ENCODE peak calls at places on chromosomes 13 and 19, in four cellular contexts. One of them, this sample, is unnamed. For H3K4me1, the result is how much of the 10 kb centered on the place peaks cover.

GRCh38 chr13:44199627-44200207 is 173.9 kb upstream of the SERP2 start:
- DNase-seq in NT2/D1: no peak
- DNase-seq in adipocyte: no peak
- DNase-seq in GM23248: no peak
- DNase-seq in this sample: no peak

GRCh38 chr19:39157997-39158389 is 32.4 kb downstream of the PAK4 start:
- DNase-seq in NT2/D1: no peak
- DNase-seq in adipocyte: no peak
- DNase-seq in GM23248: no peak
- DNase-seq in this sample: no peak

GRCh38 chr13:46035066-46035465 is 17.5 kb downstream of the ZC3H13 start:
- DNase-seq in NT2/D1: no peak
- DNase-seq in adipocyte: no peak
- DNase-seq in GM23248: no peak
- DNase-seq in this sample: no peak

GRCh38 chr19:49152218-49152550 is 3.0 kb downstream of the HRC start:
- DNase-seq in NT2/D1: no peak
- DNase-seq in adipocyte: no peak
- DNase-seq in GM23248: no peak
- DNase-seq in this sample: no peak

GRCh38 chr13:66958611-66959010 is 271.5 kb downstream of the PCDH9 start:
- DNase-seq in NT2/D1: no peak
- DNase-seq in adipocyte: no peak
- DNase-seq in GM23248: no peak
- DNase-seq in this sample: no peak

GRCh38 chr13:113845723-113846638 is 17.9 kb downstream of the GAS6 start:
- DNase-seq in NT2/D1: no peak
- DNase-seq in adipocyte: no peak
- DNase-seq in GM23248: no peak
- DNase-seq in this sample: no peak

GRCh38 chr13:112248909-112249592 is 127.1 kb upstream of the SPACA7 start:
- DNase-seq in NT2/D1: no peak
- DNase-seq in adipocyte: no peak
- DNase-seq in GM23248: no peak
- DNase-seq in this sample: peak

GRCh38 chr19:41309225-41310030 is 544 bp upstream of the CCDC97 start:
- DNase-seq in NT2/D1: no peak
- DNase-seq in adipocyte: no peak
- DNase-seq in GM23248: peak
- DNase-seq in this sample: no peak

GRCh38 chr19:48516536-48516935 is 4.9 kb upstream of the LMTK3 start:
- DNase-seq in NT2/D1: no peak
- DNase-seq in adipocyte: no peak
- DNase-seq in GM23248: no peak
- DNase-seq in this sample: no peak

GRCh38 chr13:44230071-44230470 is 143.6 kb upstream of the SERP2 start:
- DNase-seq in NT2/D1: no peak
- DNase-seq in adipocyte: peak
- DNase-seq in GM23248: no peak
- DNase-seq in this sample: no peak

GRCh38 chr13:60138674-60139073 is 25.1 kb downstream of the DIAPH3 start:
- DNase-seq in NT2/D1: no peak
- DNase-seq in adipocyte: no peak
- DNase-seq in GM23248: no peak
- DNase-seq in this sample: no peak

GRCh38 chr13:113785051-113786010 is 26.3 kb downstream of the TMEM255B start:
- DNase-seq in NT2/D1: no peak
- DNase-seq in adipocyte: peak
- DNase-seq in GM23248: peak
- DNase-seq in this sample: no peak

GRCh38 chr13:107587681-107588080 is 627.7 kb downstream of the LIG4 start:
- DNase-seq in NT2/D1: no peak
- DNase-seq in adipocyte: no peak
- DNase-seq in GM23248: no peak
- DNase-seq in this sample: no peak

GRCh38 chr13:39881887-39882286 is 226.4 kb downstream of the COG6 start:
- DNase-seq in NT2/D1: no peak
- DNase-seq in adipocyte: no peak
- DNase-seq in GM23248: no peak
- DNase-seq in this sample: no peak

GRCh38 chr13:49052801-49053200 is 77.1 kb downstream of the FNDC3A start:
- DNase-seq in NT2/D1: no peak
- DNase-seq in adipocyte: no peak
- DNase-seq in GM23248: peak
- DNase-seq in this sample: no peak

GRCh38 chr19:6239871-6240676 is 39.7 kb downstream of the MLLT1 start:
- DNase-seq in NT2/D1: no peak
- DNase-seq in adipocyte: no peak
- DNase-seq in GM23248: no peak
- DNase-seq in this sample: no peak

GRCh38 chr13:29901714-29902631 is 51.6 kb upstream of the UBL3 start:
- DNase-seq in NT2/D1: no peak
- DNase-seq in adipocyte: peak
- DNase-seq in GM23248: peak
- DNase-seq in this sample: peak

GRCh38 chr13:30334663-30335386 is 27.5 kb upstream of the KATNAL1 start:
- DNase-seq in NT2/D1: no peak
- DNase-seq in adipocyte: peak
- DNase-seq in GM23248: peak
- DNase-seq in this sample: peak

GRCh38 chr19:16525751-16526481 is 16.3 kb downstream of the CHERP start:
- DNase-seq in NT2/D1: no peak
- DNase-seq in adipocyte: no peak
- DNase-seq in GM23248: no peak
- DNase-seq in this sample: no peak

GRCh38 chr13:111492341-111492945 is 172.0 kb downstream of the TEX29 start:
- DNase-seq in NT2/D1: no peak
- DNase-seq in adipocyte: no peak
- DNase-seq in GM23248: no peak
- DNase-seq in this sample: no peak

GRCh38 chr19:54561840-54562239 is 11.8 kb upstream of the LILRA2 start:
- DNase-seq in NT2/D1: no peak
- DNase-seq in adipocyte: no peak
- DNase-seq in GM23248: no peak
- DNase-seq in this sample: no peak

GRCh38 chr13:40275155-40275554 is 391.3 kb downstream of the FOXO1 start:
- DNase-seq in NT2/D1: no peak
- DNase-seq in adipocyte: no peak
- DNase-seq in GM23248: no peak
- DNase-seq in this sample: no peak

GRCh38 chr19:49340069-49340864 is 5.1 kb downstream of the CD37 start:
- DNase-seq in NT2/D1: no peak
- DNase-seq in adipocyte: peak
- DNase-seq in GM23248: peak
- DNase-seq in this sample: peak

GRCh38 chr19:7595466-7596133 is at the start of gene CAMSAP3:
- DNase-seq in NT2/D1: peak
- DNase-seq in adipocyte: peak
- DNase-seq in GM23248: peak
- DNase-seq in this sample: peak

GRCh38 chr19:48565090-48565489 is 13.1 kb downstream of the SULT2B1 start:
- DNase-seq in NT2/D1: no peak
- DNase-seq in adipocyte: peak
- DNase-seq in GM23248: peak
- DNase-seq in this sample: no peak

GRCh38 chr13:29707876-29708543 is 112.5 kb upstream of the SLC7A1 start:
- DNase-seq in NT2/D1: peak
- DNase-seq in adipocyte: peak
- DNase-seq in GM23248: peak
- DNase-seq in this sample: peak

GRCh38 chr13:21965095-21965494 is 294.2 kb downstream of the FGF9 start:
- DNase-seq in NT2/D1: no peak
- DNase-seq in adipocyte: no peak
- DNase-seq in GM23248: no peak
- DNase-seq in this sample: no peak

GRCh38 chr13:26460652-26461051 is 96.8 kb upstream of the WASF3 start:
- DNase-seq in NT2/D1: no peak
- DNase-seq in adipocyte: no peak
- DNase-seq in GM23248: peak
- DNase-seq in this sample: no peak

GRCh38 chr19:40277356-40277755 is 7.8 kb downstream of the AKT2 start:
- DNase-seq in NT2/D1: no peak
- DNase-seq in adipocyte: no peak
- DNase-seq in GM23248: no peak
- DNase-seq in this sample: no peak

GRCh38 chr13:54449922-54450321 is 1421.3 kb downstream of the OLFM4 start:
- DNase-seq in NT2/D1: no peak
- DNase-seq in adipocyte: no peak
- DNase-seq in GM23248: no peak
- DNase-seq in this sample: no peak

GRCh38 chr13:23778879-23779278 is 110.3 kb downstream of the MIPEP start:
- DNase-seq in NT2/D1: no peak
- DNase-seq in adipocyte: peak
- DNase-seq in GM23248: peak
- DNase-seq in this sample: no peak

GRCh38 chr19:16200776-16201391 is 3.2 kb downstream of the AP1M1 start:
- DNase-seq in NT2/D1: no peak
- DNase-seq in adipocyte: no peak
- DNase-seq in GM23248: no peak
- DNase-seq in this sample: no peak

GRCh38 chr13:96952592-96952991 is 41.7 kb downstream of the OXGR1 start:
- DNase-seq in NT2/D1: no peak
- DNase-seq in adipocyte: no peak
- DNase-seq in GM23248: no peak
- DNase-seq in this sample: no peak

GRCh38 chr19:45265375-45265774 is 14.3 kb downstream of the MARK4 start:
- DNase-seq in NT2/D1: no peak
- DNase-seq in adipocyte: no peak
- DNase-seq in GM23248: no peak
- DNase-seq in this sample: no peak

GRCh38 chr13:80577285-80577684 is 236.4 kb upstream of the SPRY2 start:
- DNase-seq in NT2/D1: no peak
- DNase-seq in adipocyte: no peak
- DNase-seq in GM23248: no peak
- DNase-seq in this sample: no peak

GRCh38 chr13:28199089-28199488 is 60.7 kb downstream of the PAN3 start:
- DNase-seq in NT2/D1: no peak
- DNase-seq in adipocyte: no peak
- DNase-seq in GM23248: no peak
- DNase-seq in this sample: no peak

GRCh38 chr19:50266896-50267295 is 62.3 kb downstream of the KCNC3 start:
- DNase-seq in NT2/D1: peak
- DNase-seq in adipocyte: no peak
- DNase-seq in GM23248: no peak
- DNase-seq in this sample: peak

GRCh38 chr13:49419292-49419691 is 24.6 kb downstream of the CAB39L start:
- DNase-seq in NT2/D1: no peak
- DNase-seq in adipocyte: peak
- DNase-seq in GM23248: peak
- DNase-seq in this sample: no peak

GRCh38 chr19:38736413-38737280 is 7.6 kb downstream of the CAPN12 start:
- DNase-seq in NT2/D1: peak
- DNase-seq in adipocyte: no peak
- DNase-seq in GM23248: peak
- DNase-seq in this sample: peak

DNA sequence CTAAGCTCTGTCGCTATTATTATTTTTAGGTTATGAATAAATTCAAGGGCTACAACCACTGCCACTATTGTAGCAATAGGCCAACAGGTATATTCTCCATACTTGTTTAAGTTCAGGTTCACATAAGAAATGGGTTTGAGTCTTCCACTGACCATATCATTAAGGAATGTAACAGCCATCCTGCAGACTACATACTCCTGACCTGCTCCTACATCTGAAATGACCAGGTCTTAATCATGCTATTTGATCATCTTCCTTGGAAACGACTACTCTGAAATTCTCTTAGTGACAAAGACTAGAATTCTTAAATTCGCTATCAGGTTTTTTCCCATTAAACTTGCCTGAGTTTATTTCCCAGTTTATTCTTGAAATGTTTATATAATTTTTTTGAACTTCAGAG is 66.8 kb downstream of the IPO5 start:
- DNase-seq in NT2/D1: no peak
- DNase-seq in adipocyte: no peak
- DNase-seq in GM23248: peak
- DNase-seq in this sample: no peak
- H3K9ac ChIP-seq in NT2/D1: no peak
- H3K9ac ChIP-seq in adipocyte: no peak
- H3K9ac ChIP-seq in GM23248: no peak
- H3K9ac ChIP-seq in this sample: no peak

DNA sequence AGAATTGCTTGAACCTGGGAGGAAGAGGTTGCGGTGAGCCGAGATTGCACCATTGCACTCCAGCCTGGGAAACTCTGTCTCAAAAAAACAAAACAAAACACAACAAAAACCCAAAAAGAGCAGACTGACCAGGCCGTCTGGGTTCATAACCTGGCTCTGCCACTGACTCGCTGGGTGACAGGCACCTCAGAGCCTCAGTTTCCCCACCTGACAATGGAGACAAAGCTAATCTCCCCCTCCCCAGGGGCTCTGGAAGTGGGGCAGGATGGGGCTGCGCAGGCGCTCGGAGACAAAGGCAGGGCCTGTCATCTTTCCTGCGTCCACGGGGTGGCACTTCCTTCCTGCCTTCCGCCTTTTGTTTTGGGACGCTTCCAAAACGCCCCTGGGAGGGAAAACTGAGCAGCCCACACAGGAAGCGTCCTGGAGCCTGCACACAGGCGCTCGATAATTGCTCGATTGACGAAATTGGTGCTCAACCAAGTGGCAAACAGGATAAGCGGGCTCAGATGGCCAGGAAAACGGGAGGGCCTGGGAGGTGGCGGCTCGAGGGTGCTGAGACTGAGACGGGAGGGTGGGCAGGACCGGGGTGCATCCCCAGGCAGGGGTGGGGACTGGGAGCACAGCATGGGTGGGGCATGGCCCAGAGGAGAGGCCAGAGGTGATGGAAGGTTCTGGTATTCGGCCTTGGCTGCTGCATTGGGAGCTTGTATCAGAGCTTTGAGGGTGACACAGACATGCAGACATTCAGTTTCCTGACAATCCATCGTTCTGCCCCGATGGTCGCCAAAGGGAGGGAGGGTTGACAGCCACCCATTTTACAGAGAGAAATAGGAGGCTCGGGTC is 17.8 kb downstream of the SPC24 start:
- DNase-seq in NT2/D1: no peak
- DNase-seq in adipocyte: peak
- DNase-seq in GM23248: peak
- DNase-seq in this sample: peak
- H3K4me1 ChIP-seq in NT2/D1: under half
- H3K4me1 ChIP-seq in adipocyte: under half
- H3K4me1 ChIP-seq in GM23248: under half
- H3K4me1 ChIP-seq in this sample: under half

GRCh38 chr13:20942938-20943518 is 40.5 kb upstream of the XPO4 start:
- DNase-seq in NT2/D1: no peak
- DNase-seq in adipocyte: no peak
- DNase-seq in GM23248: no peak
- DNase-seq in this sample: peak
- H3K9ac ChIP-seq in NT2/D1: no peak
- H3K9ac ChIP-seq in adipocyte: peak
- H3K9ac ChIP-seq in GM23248: peak
- H3K9ac ChIP-seq in this sample: peak

DNA sequence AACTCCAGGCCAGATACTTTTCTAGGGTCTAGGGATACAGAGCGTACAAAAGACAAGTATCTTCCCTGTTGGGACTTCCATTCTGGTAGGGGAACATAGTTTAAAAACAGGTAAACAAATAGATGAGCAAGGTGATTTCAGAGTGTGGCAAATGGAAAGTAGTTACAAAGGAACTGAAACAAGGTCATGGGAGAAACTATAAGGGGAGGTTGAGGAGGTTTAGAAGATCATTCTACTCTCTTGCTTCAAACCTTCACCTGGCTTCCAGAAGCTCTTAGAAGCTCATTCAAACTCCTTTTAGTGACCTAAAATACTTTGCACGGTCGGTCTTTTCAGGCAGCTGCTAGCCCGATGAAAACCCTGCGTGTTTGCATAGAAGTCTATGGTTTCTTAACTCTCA is 9.1 kb downstream of the FFAR2 start:
- DNase-seq in NT2/D1: no peak
- DNase-seq in adipocyte: no peak
- DNase-seq in GM23248: no peak
- DNase-seq in this sample: no peak
- H3K4me1 ChIP-seq in NT2/D1: under half
- H3K4me1 ChIP-seq in adipocyte: under half
- H3K4me1 ChIP-seq in GM23248: under half
- H3K4me1 ChIP-seq in this sample: under half